ENCODE peak calls at places on chromosome 1, in five cellular contexts. U, C, M, L and O are unnamed samples.

GRCh38 chr1:109198745-109199144 is 15.0 kb upstream of the SARS1 start:
- DNase-seq in M (no peak), U (no peak), C (no peak), L (no peak), O (no peak)

GRCh38 chr1:198151688-198152087 is 5.1 kb upstream of the NEK7 start:
- DNase-seq in U (no peak), M (no peak), C (no peak), L (no peak), O (no peak)

GRCh38 chr1:170145691-170146676 is at the start of gene NTMT2:
- DNase-seq in L (no peak), C (peak), U (peak), M (no peak), O (peak)

GRCh38 chr1:20361401-20361800 is 70.7 kb downstream of the VWA5B1 start:
- DNase-seq in L (no peak), U (no peak), C (no peak), M (no peak), O (no peak)

GRCh38 chr1:155131846-155132245 is 3.8 kb upstream of the SLC50A1 start:
- DNase-seq in C (no peak), M (no peak), U (no peak), L (no peak), O (no peak)

GRCh38 chr1:27455166-27455811 is 34.7 kb downstream of the WASF2 start:
- DNase-seq in M (no peak), L (no peak), U (peak), C (no peak), O (no peak)

GRCh38 chr1:81921851-81922462 is 121.2 kb downstream of the ADGRL2 start:
- DNase-seq in U (no peak), M (no peak), L (no peak), C (no peak), O (no peak)

GRCh38 chr1:2941040-2941439 is 80.2 kb upstream of the ACTRT2 start:
- DNase-seq in C (no peak), U (no peak), M (no peak), L (no peak), O (no peak)

GRCh38 chr1:94926915-94927404 is at the start of gene CNN3:
- DNase-seq in M (peak), U (no peak), C (peak), L (peak), O (peak)

GRCh38 chr1:234897754-234898454 is 230.7 kb downstream of the TOMM20 start:
- DNase-seq in L (no peak), U (no peak), M (no peak), C (no peak), O (no peak)

GRCh38 chr1:114521396-114522263 is 10.6 kb upstream of the TRIM33 start:
- DNase-seq in U (no peak), L (no peak), C (no peak), M (no peak), O (no peak)

GRCh38 chr1:7265771-7266371 is 480.6 kb downstream of the CAMTA1 start:
- DNase-seq in U (peak), C (no peak), M (no peak), L (no peak), O (no peak)

GRCh38 chr1:244804841-244805240 is 30.6 kb upstream of the COX20 start:
- DNase-seq in C (no peak), M (no peak), L (peak), U (no peak), O (no peak)

GRCh38 chr1:173473599-173474011 is 3.5 kb upstream of the PRDX6 start:
- DNase-seq in U (peak), L (no peak), M (no peak), C (no peak), O (no peak)

GRCh38 chr1:173475564-173476196 is 1.5 kb upstream of the PRDX6 start:
- DNase-seq in U (peak), M (no peak), C (no peak), L (no peak), O (no peak)

GRCh38 chr1:173476197-173476663 is 905 bp upstream of the PRDX6 start:
- DNase-seq in U (no peak), L (no peak), C (no peak), M (no peak), O (no peak)

GRCh38 chr1:173476664-173477285 is 360 bp upstream of the PRDX6 start:
- DNase-seq in C (peak), U (peak), L (peak), M (peak), O (peak)

DNA sequence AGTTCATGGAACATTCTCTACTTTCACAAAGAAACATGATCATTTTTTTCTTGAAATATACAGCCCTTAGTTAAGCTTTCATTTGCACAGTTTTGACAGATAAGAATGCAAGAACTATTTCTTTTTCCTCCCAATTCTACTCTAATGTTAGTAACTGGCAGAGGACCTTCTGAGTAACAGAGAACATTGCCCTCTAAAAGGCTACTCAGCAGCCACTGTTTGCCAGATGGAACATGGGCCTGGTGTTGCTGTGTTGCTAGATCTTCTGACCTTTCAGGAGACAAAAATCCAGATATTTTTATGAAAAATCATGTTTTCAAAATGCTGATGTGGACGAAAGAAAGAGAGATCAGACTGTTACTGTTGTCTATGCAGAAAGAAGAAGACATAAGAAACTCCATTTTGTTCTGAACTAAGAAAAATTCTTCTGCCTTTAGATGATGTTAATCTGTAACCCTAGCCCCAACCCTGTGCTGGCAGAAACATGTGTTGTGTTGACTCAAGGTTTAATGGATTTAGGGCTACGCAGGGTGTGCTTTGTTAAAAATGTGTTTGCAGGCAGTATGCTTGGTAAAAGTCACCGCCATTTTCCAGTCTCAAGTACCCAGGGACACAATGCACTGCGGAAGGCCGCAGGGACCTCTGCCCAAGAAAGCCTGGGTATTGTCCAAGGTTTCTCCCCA is 2.9 kb upstream of the PRDX6 start:
- DNase-seq in U (no peak), L (no peak), M (no peak), C (no peak), O (no peak)
- H3K27ac ChIP-seq in U (no peak), L (peak), M (peak), C (no peak), O (peak)

DNA sequence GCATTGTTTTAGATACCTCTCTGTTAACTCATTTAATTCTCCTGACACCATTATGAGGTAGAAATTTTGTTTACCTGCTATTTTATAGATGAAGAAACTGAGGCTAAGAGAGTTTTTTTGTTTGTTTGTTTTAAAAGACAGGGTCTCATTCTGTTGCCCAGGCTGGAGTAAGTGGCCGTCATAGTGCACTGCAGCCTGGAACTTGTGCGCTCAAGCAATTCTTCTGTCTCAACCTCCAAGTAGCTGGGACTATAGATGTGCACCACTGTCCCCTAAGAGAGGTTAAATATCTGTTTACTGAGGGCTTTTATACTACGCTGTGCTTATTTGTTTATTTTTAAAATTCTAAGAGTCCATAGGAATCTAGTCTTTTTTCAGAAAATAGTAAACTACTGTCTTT is 43.7 kb upstream of the CACYBP start:
- DNase-seq in M (no peak), U (no peak), C (no peak), L (no peak), O (no peak)
- H3K27ac ChIP-seq in M (no peak), U (no peak), C (no peak), L (no peak), O (no peak)

DNA sequence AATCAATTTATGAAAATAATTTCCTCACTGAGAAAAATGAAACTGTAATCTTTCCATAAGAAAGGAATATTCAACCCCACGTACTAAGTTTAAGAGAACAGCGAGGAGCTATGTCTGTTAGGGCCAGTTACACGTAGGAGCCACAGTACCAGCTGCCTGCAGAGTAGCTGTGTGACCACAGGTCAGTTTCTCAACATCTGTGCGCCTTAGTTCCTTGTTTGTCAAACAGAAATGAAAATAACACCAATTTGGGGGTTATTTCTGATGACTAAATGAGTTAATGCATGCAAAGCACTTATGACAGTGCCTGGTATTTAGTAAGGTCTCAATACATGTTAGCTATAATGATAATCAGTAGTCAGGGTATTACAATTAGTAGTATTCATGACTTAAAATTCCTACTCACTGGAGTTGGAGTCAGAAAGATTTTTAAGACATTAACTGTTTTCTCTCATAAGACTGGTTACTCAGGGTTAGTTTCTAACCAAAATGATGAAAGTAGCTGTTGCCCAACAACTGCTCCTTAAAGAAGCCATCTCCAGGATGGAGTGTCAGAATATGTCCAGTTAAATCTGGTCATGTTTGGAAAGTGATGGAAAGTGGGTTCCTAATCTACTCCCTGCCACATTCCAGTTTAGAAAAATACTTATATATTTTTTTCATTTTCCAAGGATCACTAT is 85.8 kb upstream of the ZNF648 start:
- DNase-seq in M (no peak), C (no peak), L (no peak), U (no peak), O (no peak)
- H3K27ac ChIP-seq in M (no peak), C (no peak), L (no peak), U (no peak), O (peak)

GRCh38 chr1:23099171-23099536 is 69.5 kb downstream of the LUZP1 start:
- DNase-seq in M (no peak), U (no peak), C (no peak), L (no peak), O (no peak)
- H3K27ac ChIP-seq in M (no peak), U (peak), C (no peak), L (no peak), O (peak)

GRCh38 chr1:50644447-50645105 is 221.3 kb upstream of the DMRTA2 start:
- DNase-seq in M (no peak), U (no peak), C (no peak), L (no peak), O (no peak)
- H3K27ac ChIP-seq in M (peak), U (no peak), C (no peak), L (no peak), O (no peak)

GRCh38 chr1:8863712-8864324 is 14.7 kb downstream of the ENO1 start:
- DNase-seq in C (no peak), L (no peak), M (no peak), U (no peak), O (no peak)
- H3K27ac ChIP-seq in C (no peak), L (no peak), M (no peak), U (no peak), O (no peak)